ENCODE peak calls at places on chromosomes 1 and 21, in four cellular contexts. Q is adrenal gland, O is psoas muscle, J is suprapubic skin. A is an unnamed sample.

GRCh38 chr1:204477036-204477740 is 17.4 kb downstream of the PIK3C2B start:
- DNase-seq in Q (no peak), O (no peak), J (no peak), A (peak; percentile 35)

GRCh38 chr1:38045431-38046332 is 911 bp downstream of the POU3F1 start:
- DNase-seq in Q (peak; percentile 40), O (peak; percentile 35), J (no peak), A (peak; percentile 36)

GRCh38 chr21:34630536-34631143 is 15.7 kb upstream of the RCAN1 start:
- DNase-seq in Q (peak; percentile 23), O (no peak), J (peak; percentile 20), A (no peak)

GRCh38 chr1:180585994-180586359 is 27.2 kb downstream of the OVAAL start:
- DNase-seq in Q (no peak), O (no peak), J (no peak), A (no peak)

GRCh38 chr1:54839824-54840223 is 38.7 kb upstream of the TTC22 start:
- DNase-seq in Q (no peak), O (no peak), J (peak; percentile 37), A (no peak)

GRCh38 chr1:171742577-171742922 is 685 bp upstream of the VAMP4 start:
- DNase-seq in Q (peak; percentile 46), O (no peak), J (peak; percentile 81), A (peak; percentile 70)

GRCh38 chr1:6235302-6235680 is 473 bp downstream of the ICMT start:
- DNase-seq in Q (no peak), O (no peak), J (no peak), A (no peak)

GRCh38 chr1:167043752-167044488 is 46.3 kb downstream of the GPA33 start:
- DNase-seq in Q (peak; percentile 32), O (peak; percentile 41), J (no peak), A (peak; percentile 65)

GRCh38 chr1:214427871-214428277 is 123.5 kb downstream of the PTPN14 start:
- DNase-seq in Q (no peak), O (no peak), J (no peak), A (peak; percentile 79)

GRCh38 chr1:7610936-7611335 is 160.2 kb upstream of the VAMP3 start:
- DNase-seq in Q (no peak), O (no peak), J (no peak), A (no peak)

GRCh38 chr1:173122958-173123852 is 72.5 kb upstream of the TNFSF18 start:
- DNase-seq in Q (peak; percentile 75), O (peak; percentile 63), J (no peak), A (peak; percentile 81)

GRCh38 chr1:234647758-234648157 is 37.8 kb upstream of the IRF2BP2 start:
- DNase-seq in Q (no peak), O (no peak), J (no peak), A (peak; percentile 69)

GRCh38 chr1:97247196-97247595 is 525.6 kb downstream of the PTBP2 start:
- DNase-seq in Q (no peak), O (no peak), J (no peak), A (no peak)

GRCh38 chr1:225842788-225843425 is 33.0 kb downstream of the EPHX1 start:
- DNase-seq in Q (peak; percentile 75), O (no peak), J (no peak), A (no peak)

GRCh38 chr1:225838793-225839192 is 28.9 kb downstream of the EPHX1 start:
- DNase-seq in Q (no peak), O (no peak), J (no peak), A (no peak)

GRCh38 chr1:225840713-225841112 is 30.8 kb downstream of the EPHX1 start:
- DNase-seq in Q (no peak), O (no peak), J (no peak), A (no peak)

GRCh38 chr1:225842074-225842473 is 32.1 kb downstream of the EPHX1 start:
- DNase-seq in Q (no peak), O (no peak), J (no peak), A (no peak)

DNA sequence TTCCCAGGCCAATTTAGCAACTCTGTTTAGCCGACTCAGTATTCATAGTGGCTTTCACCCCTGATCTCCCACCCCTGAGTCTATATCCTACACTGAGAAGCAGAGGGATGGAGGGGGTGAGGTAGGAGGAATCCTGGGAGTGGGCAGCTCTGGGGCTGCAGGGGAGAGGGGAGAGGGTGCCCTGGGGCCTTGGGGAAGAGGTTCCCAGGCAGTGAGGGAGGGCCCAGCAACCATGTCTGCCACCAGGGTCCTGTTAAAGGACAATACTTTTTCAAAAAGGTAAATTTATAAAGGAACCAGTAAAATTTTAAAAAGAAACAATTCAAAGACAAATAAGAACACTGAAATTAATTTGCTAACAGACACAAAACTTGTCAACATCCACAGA is 30.3 kb downstream of the EPHX1 start:
- DNase-seq in Q (no peak), O (no peak), J (no peak), A (no peak)
- H3K36me3 ChIP-seq in Q (no peaks in the 10 kb centered on the region), O (no peaks in the 10 kb centered on the region), J (peaks cover 66% of the 10 kb centered on the region), A (peaks cover 23% of the 10 kb centered on the region)

GRCh38 chr1:163074716-163075284 is 5.6 kb downstream of the RGS4 start:
- DNase-seq in Q (no peak), O (no peak), J (no peak), A (no peak)

GRCh38 chr1:163072658-163073057 is 3.5 kb downstream of the RGS4 start:
- DNase-seq in Q (no peak), O (no peak), J (no peak), A (no peak)

GRCh38 chr1:163076044-163076443 is 6.9 kb downstream of the RGS4 start:
- DNase-seq in Q (no peak), O (no peak), J (no peak), A (no peak)

GRCh38 chr1:163071381-163072255 is 2.5 kb downstream of the RGS4 start:
- DNase-seq in Q (peak; percentile 78), O (peak; percentile 37), J (no peak), A (peak; percentile 78)

DNA sequence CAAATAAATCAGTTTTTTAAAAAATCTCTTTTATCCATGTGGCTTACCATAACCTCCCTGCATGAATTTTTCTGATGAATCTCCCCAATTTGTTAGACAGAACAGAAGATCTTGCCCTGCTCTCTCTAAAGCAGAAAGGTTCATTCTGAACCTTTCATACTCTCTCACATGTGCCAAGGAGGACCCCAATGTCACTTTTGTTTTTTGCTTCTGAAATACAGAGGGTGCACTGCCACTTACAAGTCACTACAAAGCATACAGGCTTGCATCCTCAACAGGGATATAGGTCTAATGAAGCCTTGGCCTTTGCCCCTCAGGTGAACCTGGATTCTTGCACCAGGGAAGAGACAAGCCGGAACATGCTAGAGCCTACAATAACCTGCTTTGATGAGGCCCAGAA is 4.8 kb downstream of the RGS4 start:
- DNase-seq in Q (no peak), O (no peak), J (no peak), A (no peak)
- H3K36me3 ChIP-seq in Q (no peaks in the 10 kb centered on the region), O (no peaks in the 10 kb centered on the region), J (no peaks in the 10 kb centered on the region), A (no peaks in the 10 kb centered on the region)

DNA sequence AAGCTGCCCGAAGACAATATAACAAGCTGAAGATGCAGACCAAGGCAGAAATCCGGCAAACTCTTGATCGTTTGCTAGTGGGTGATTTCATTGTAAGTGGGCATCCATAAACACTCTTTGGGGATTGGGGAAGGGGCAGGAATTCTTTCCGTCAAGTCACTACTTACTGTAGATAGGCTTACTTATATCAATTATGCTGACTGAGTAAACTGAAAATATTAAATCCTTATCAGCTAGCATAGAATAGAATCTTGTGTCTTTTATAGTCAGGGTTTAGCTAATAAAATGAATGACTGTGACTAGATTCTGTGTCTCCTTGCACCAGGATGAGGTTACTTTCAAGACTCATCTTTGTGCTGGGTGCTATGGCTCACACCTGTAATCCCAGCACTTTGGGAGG is 41.2 kb downstream of the VPS13D start:
- DNase-seq in Q (no peak), O (no peak), J (no peak), A (no peak)
- H3K36me3 ChIP-seq in Q (no peaks in the 10 kb centered on the region), O (peaks cover 8% of the 10 kb centered on the region), J (peaks cover 94% of the 10 kb centered on the region), A (peaks cover 25% of the 10 kb centered on the region)

GRCh38 chr1:212780759-212781158 is 10.8 kb downstream of the NSL1 start:
- DNase-seq in Q (no peak), O (no peak), J (no peak), A (no peak)
- H3K36me3 ChIP-seq in Q (no peaks in the 10 kb centered on the region), O (no peaks in the 10 kb centered on the region), J (peaks cover 47% of the 10 kb centered on the region), A (peaks cover 35% of the 10 kb centered on the region)

DNA sequence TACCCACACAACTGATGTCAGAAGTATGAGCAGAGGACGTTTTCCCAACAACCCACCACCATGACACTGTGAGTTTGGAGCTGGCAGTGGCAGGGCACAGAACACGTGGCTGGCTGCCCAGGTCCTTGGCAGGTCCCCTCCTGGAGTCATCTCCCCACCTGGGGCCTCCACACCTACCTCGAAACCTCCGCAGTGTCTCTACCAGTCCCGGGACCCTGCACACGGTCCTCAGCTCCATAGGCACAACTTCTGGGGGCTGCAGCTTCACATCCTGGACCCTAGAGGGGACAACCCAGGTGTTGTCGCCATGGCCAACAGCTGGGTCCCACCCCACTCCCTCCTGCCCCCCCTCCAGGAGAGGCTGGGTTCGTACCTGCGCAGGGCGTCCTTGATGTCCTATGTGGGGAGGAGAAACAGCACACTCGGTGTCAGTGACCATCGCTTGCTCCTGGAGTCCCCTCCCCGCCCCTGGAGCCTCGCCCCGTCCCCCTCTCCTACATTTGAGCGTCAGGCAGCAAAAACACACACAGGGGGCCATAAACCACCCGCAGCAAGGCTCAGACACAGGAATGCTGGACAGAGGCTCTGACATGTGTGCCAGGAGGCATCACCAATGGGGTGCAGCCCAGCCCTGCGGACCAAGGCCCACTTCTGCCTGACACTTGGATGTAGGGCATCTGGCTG is 9.7 kb downstream of the TRIM11 start:
- DNase-seq in Q (no peak), O (no peak), J (peak; percentile 75), A (no peak)
- H3K36me3 ChIP-seq in Q (no peaks in the 10 kb centered on the region), O (no peaks in the 10 kb centered on the region), J (peaks cover 70% of the 10 kb centered on the region), A (peaks cover 74% of the 10 kb centered on the region)

DNA sequence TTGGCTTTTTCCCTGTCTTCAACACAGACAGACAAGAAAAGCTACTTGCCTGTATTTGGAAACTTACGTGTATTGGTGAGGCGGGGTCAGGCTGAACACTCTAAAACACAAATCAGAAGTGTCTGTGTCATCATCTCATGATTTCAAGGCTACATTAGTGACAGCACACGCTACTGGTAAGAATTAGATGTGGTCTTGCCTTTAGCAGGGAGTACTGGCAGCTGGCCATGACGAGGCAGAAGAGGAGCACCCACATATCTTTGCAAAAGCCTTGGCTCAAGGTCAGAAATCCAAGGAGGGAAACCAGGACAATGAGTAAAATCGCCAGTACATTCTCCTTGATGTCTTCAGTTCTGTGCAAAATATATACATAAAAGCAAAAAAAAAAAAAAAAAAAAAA is 77.7 kb downstream of the PCNX2 start:
- DNase-seq in Q (no peak), O (no peak), J (no peak), A (no peak)
- H3K36me3 ChIP-seq in Q (no peaks in the 10 kb centered on the region), O (no peaks in the 10 kb centered on the region), J (peaks cover 6% of the 10 kb centered on the region), A (peaks cover 6% of the 10 kb centered on the region)

GRCh38 chr1:223756806-223757700 is 44.7 kb downstream of the CAPN2 start:
- DNase-seq in Q (no peak), O (no peak), J (no peak), A (no peak)
- H3K36me3 ChIP-seq in Q (no peaks in the 10 kb centered on the region), O (peaks cover 20% of the 10 kb centered on the region), J (peaks cover 99% of the 10 kb centered on the region), A (peaks cover 92% of the 10 kb centered on the region)

DNA sequence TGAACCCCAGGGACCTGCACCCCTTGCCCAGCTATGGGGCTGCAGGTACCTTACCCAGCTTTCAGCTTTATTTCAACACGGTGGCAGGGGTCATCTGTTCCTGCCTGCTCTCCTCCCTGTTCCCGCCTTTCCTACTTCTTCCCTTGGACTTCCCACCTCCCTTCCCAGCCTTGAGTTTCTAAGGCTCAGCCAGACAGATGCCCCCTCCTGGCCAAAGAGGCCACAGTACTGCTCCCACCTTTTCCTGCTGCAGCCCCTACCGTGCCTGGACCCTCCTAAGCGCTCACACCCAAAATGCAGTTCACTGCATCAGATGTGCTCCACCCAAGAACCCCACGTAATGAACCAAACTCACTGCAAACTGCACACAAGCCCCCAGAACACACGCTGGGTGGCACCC is 7.7 kb downstream of the NOC2L start:
- DNase-seq in Q (no peak), O (no peak), J (no peak), A (no peak)
- H3K36me3 ChIP-seq in Q (no peaks in the 10 kb centered on the region), O (peaks cover 8% of the 10 kb centered on the region), J (peaks cover 99% of the 10 kb centered on the region), A (peaks cover 64% of the 10 kb centered on the region)

A was measured in MG63.